ENCODE peak calls at places on chromosomes 7 and 10, in nine cellular contexts. H, R, W, I, L, G, P, X and Q are unnamed samples. For H3K4me1, the result is how much of the 10 kb centered on the place peaks cover.

GRCh38 chr7:100406767-100407166 is 21.7 kb downstream of the ZCWPW1 start:
- DNase-seq in H (no peak), R (no peak), W (no peak), I (no peak), L (no peak), G (no peak), P (no peak), X (peak), Q (no peak)

GRCh38 chr10:109956454-109957091 is 33.3 kb upstream of the XPNPEP1 start:
- DNase-seq in H (no peak), R (no peak), W (no peak), I (no peak), L (no peak), G (no peak), P (no peak), X (peak), Q (peak)

GRCh38 chr7:30739691-30740090 is 12.2 kb upstream of the INMT start:
- DNase-seq in H (no peak), R (no peak), W (no peak), I (no peak), L (no peak), G (no peak), P (no peak), X (no peak), Q (no peak)

GRCh38 chr7:94055963-94056362 is 51.8 kb upstream of the BET1 start:
- DNase-seq in H (no peak), R (no peak), W (no peak), I (no peak), L (no peak), G (no peak), P (no peak), X (peak), Q (no peak)

GRCh38 chr10:123999956-124000615 is 93.3 kb downstream of the CHST15 start:
- DNase-seq in H (no peak), R (peak), W (no peak), I (no peak), L (peak), G (no peak), P (no peak), X (no peak), Q (no peak)

GRCh38 chr7:157668221-157668883 is 331.5 kb downstream of the DNAJB6 start:
- DNase-seq in H (no peak), R (no peak), W (no peak), I (no peak), L (no peak), G (no peak), P (no peak), X (no peak), Q (no peak)

GRCh38 chr7:123682690-123683089 is 27.0 kb downstream of the LMOD2 start:
- DNase-seq in H (no peak), R (no peak), W (no peak), I (no peak), L (no peak), G (peak), P (no peak), X (peak), Q (peak)

GRCh38 chr10:98028168-98028770 is 2.2 kb downstream of the CRTAC1 start:
- DNase-seq in H (peak), R (peak), W (no peak), I (peak), L (no peak), G (no peak), P (peak), X (peak), Q (peak)

GRCh38 chr7:79217468-79217867 is 236.0 kb downstream of the MAGI2 start:
- DNase-seq in H (no peak), R (no peak), W (no peak), I (no peak), L (no peak), G (no peak), P (no peak), X (peak), Q (no peak)

GRCh38 chr7:47216439-47216838 is 365.5 kb downstream of the TNS3 start:
- DNase-seq in H (no peak), R (no peak), W (no peak), I (no peak), L (no peak), G (no peak), P (no peak), X (no peak), Q (no peak)

GRCh38 chr10:113907166-113907565 is 52.7 kb downstream of the NHLRC2 start:
- DNase-seq in H (no peak), R (no peak), W (no peak), I (no peak), L (no peak), G (no peak), P (no peak), X (peak), Q (no peak)

GRCh38 chr10:16105082-16105481 is 244.8 kb upstream of the MINDY3 start:
- DNase-seq in H (no peak), R (no peak), W (no peak), I (no peak), L (no peak), G (no peak), P (no peak), X (no peak), Q (no peak)

GRCh38 chr7:6276911-6277408 is 4.5 kb upstream of the CYTH3 start:
- DNase-seq in H (no peak), R (no peak), W (no peak), I (no peak), L (no peak), G (no peak), P (no peak), X (peak), Q (no peak)

GRCh38 chr10:126191192-126191591 is 197.1 kb downstream of the ADAM12 start:
- DNase-seq in H (no peak), R (no peak), W (no peak), I (no peak), L (no peak), G (no peak), P (no peak), X (no peak), Q (no peak)

GRCh38 chr7:11557627-11558026 is 274.4 kb downstream of the THSD7A start:
- DNase-seq in H (peak), R (no peak), W (no peak), I (no peak), L (no peak), G (no peak), P (no peak), X (peak), Q (no peak)

GRCh38 chr10:69452676-69453415 is 1.6 kb downstream of the TSPAN15 start:
- DNase-seq in H (no peak), R (no peak), W (no peak), I (no peak), L (no peak), G (no peak), P (no peak), X (no peak), Q (no peak)

GRCh38 chr10:69451209-69451783 is at the start of gene TSPAN15:
- DNase-seq in H (peak), R (peak), W (peak), I (peak), L (peak), G (peak), P (peak), X (peak), Q (peak)

GRCh38 chr10:69453759-69454158 is 2.5 kb downstream of the TSPAN15 start:
- DNase-seq in H (no peak), R (no peak), W (no peak), I (no peak), L (no peak), G (no peak), P (no peak), X (no peak), Q (no peak)

GRCh38 chr10:69449841-69450240 is 1.4 kb upstream of the TSPAN15 start:
- DNase-seq in H (peak), R (peak), W (no peak), I (peak), L (peak), G (peak), P (no peak), X (no peak), Q (peak)

GRCh38 chr10:69451784-69452251 is 553 bp downstream of the TSPAN15 start:
- DNase-seq in H (no peak), R (peak), W (no peak), I (no peak), L (no peak), G (peak), P (no peak), X (no peak), Q (no peak)
- H3K4me3 ChIP-seq in H (peak), R (peak), W (peak), I (peak), L (peak), G (peak), P (peak), X (peak), Q (peak)

GRCh38 chr7:155728116-155728515 is 83.7 kb downstream of the RBM33 start:
- DNase-seq in H (no peak), R (peak), W (no peak), I (no peak), L (no peak), G (no peak), P (no peak), X (no peak), Q (no peak)

GRCh38 chr7:155722936-155723335 is 78.5 kb downstream of the RBM33 start:
- DNase-seq in H (no peak), R (no peak), W (no peak), I (no peak), L (no peak), G (no peak), P (no peak), X (no peak), Q (no peak)

GRCh38 chr7:155727616-155728015 is 83.2 kb downstream of the RBM33 start:
- DNase-seq in H (no peak), R (no peak), W (no peak), I (no peak), L (no peak), G (no peak), P (no peak), X (no peak), Q (no peak)

GRCh38 chr7:155722118-155722517 is 77.7 kb downstream of the RBM33 start:
- DNase-seq in H (no peak), R (no peak), W (no peak), I (no peak), L (no peak), G (no peak), P (no peak), X (no peak), Q (no peak)

DNA sequence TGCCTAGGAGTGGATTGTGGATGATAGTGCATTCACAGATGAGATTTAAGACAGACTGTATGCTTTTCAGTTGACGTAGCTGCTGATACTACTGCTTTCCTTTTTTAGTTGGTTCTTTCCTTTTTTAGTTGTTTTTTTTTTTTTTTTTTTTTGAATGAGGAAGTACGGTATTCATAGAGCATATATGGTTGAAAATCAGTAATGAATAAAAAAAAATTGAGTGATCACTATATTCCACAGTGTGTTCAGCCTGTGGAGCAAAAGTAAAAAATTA is 80.5 kb downstream of the RBM33 start:
- DNase-seq in H (no peak), R (no peak), W (no peak), I (no peak), L (no peak), G (no peak), P (no peak), X (no peak), Q (no peak)
- H3K4me1 ChIP-seq in H (under half), R (under half), W (under half), I (under half), L (under half), G (under half), P (under half), X (under half), Q (under half)

GRCh38 chr10:91574236-91574635 is 58.6 kb downstream of the PPP1R3C start:
- DNase-seq in H (no peak), R (no peak), W (no peak), I (no peak), L (no peak), G (no peak), P (no peak), X (no peak), Q (no peak)

GRCh38 chr10:91571671-91572070 is 61.2 kb downstream of the PPP1R3C start:
- DNase-seq in H (no peak), R (no peak), W (no peak), I (no peak), L (no peak), G (no peak), P (no peak), X (peak), Q (no peak)

GRCh38 chr10:91576096-91576545 is 56.8 kb downstream of the PPP1R3C start:
- DNase-seq in H (no peak), R (no peak), W (no peak), I (no peak), L (no peak), G (no peak), P (no peak), X (no peak), Q (no peak)

GRCh38 chr10:91573320-91573719 is 59.6 kb downstream of the PPP1R3C start:
- DNase-seq in H (no peak), R (no peak), W (no peak), I (no peak), L (no peak), G (no peak), P (no peak), X (no peak), Q (no peak)

DNA sequence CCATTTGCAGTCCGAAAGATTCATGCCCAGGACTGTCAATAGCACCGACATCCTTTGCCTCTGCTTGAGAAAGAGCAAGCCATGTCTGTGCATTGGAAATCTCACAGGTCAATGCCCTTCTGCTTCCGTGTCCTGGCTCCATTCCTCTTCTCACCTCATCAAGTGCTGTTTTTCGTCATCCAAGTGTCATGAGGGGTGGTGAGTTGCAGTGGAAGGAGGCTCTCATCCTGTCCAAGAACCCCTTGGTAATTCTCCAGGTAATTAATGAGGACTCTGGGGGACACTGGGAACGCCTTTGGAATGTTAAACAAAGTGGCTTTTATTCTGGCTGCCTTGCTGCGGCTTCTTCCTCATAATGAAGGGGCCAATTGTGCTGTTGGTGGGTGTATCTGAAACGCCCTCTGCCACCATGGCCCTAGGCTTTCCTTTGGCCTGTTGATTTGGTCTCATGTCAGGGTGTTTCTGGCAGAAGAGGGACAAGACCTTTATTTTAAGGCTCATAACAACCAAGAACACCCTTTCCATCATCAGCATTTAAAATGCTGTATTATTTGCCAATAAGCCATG is 57.7 kb downstream of the PPP1R3C start:
- DNase-seq in H (no peak), R (no peak), W (no peak), I (no peak), L (no peak), G (no peak), P (no peak), X (no peak), Q (no peak)
- H3K27ac ChIP-seq in H (no peak), R (no peak), W (peak), I (no peak), L (no peak), G (no peak), P (no peak), X (no peak), Q (no peak)

DNA sequence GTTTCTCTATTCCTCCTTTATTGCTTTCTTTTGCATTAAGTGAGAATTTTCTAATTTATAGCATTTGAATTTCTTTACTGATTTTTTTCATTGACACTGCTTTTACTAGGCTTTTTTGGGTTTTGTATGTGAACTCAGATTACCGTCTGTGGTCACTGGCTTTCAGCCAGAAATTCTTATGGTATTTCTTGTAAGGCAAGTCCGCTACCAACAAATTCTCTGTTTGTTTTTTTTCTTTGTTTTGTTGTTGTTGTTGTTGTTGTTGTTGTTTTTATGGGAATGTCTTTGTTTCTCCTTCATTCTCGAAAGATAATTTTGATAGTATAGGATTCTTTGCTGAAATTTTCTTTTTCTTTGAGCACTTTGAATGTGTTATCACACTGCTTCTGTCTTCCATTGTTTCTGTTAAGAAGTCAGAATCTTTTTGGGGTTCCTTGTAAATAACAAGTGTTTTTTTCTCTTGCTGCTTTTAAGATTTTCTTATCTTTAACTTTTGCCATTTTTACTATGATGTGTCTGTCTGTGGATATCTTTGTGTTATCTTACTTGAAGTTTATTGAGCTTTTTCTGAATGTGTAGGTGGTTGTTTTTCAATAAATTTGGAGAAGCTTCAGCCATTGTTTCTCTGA is 7.2 kb downstream of the NET1 start:
- DNase-seq in H (no peak), R (no peak), W (no peak), I (no peak), L (no peak), G (no peak), P (no peak), X (peak), Q (no peak)
- H3K4me3 ChIP-seq in H (no peak), R (no peak), W (no peak), I (no peak), L (no peak), G (no peak), P (no peak), X (no peak), Q (no peak)

DNA sequence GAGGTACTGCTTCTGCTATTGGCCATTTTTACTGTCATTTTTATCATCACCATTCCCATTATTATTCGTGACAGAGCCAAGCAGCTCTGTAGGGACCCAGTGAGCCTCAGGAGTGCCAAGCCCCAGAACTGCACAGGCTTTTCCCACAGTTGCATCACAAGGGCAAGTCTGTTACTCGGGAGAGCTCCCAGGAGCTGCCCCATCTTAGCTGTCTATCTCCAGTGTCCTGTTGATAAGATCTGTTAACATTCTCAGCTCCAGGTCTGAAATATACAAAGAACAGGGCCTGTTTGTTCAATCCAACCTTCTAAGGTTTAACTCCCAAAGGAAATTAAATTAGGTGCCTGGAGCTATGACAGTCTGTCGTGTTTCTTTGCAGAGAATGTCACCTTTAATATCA is 20.2 kb upstream of the TRIM8 start:
- DNase-seq in H (no peak), R (no peak), W (no peak), I (no peak), L (no peak), G (no peak), P (no peak), X (no peak), Q (no peak)
- H3K4me1 ChIP-seq in H (under half), R (under half), W (half or more), I (under half), L (under half), G (under half), P (under half), X (under half), Q (under half)

GRCh38 chr10:80252296-80252887 is 37.1 kb downstream of the MAT1A start:
- DNase-seq in H (no peak), R (no peak), W (no peak), I (no peak), L (no peak), G (no peak), P (no peak), X (no peak), Q (no peak)

DNA sequence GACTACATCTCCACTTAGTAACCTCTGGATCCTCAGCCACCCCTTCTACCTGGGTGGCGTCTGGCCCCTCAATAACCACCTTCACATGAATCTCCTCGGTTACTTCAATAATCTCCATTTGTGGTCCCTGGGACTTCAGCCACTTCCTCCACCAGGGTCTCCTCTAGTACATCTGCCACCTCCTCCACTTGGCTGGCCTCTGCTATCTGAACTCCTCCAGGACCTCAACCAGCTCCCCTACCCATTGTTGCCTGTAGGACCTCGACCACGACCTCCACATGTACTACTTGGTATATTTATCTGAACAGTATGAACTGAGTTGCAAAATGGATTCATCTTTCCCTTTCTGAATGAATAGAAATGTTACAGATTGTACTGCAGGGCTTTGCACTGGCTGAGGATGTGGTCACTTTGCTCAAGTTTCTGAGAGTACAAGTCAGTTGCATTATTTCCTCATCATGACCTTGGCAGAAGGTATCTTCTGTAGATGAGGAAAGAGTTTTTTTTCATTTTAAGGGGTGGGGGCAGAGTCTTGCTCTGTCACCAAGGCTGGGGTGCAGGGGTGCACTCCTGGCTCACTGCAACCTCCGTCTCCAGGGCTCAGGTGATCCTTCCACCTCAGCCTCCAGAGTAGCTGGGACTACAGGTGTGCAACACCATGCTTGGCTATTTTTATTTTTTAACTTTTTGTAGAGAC is 36.0 kb downstream of the MAT1A start:
- DNase-seq in H (no peak), R (no peak), W (no peak), I (no peak), L (no peak), G (no peak), P (no peak), X (no peak), Q (no peak)
- H3K27ac ChIP-seq in H (no peak), R (no peak), W (no peak), I (no peak), L (no peak), G (no peak), P (no peak), X (no peak), Q (no peak)

GRCh38 chr7:128915841-128916642 is 5.5 kb upstream of the KCP start:
- DNase-seq in H (no peak), R (no peak), W (no peak), I (no peak), L (no peak), G (no peak), P (no peak), X (no peak), Q (no peak)
- H3K4me3 ChIP-seq in H (peak), R (no peak), W (peak), I (no peak), L (no peak), G (no peak), P (no peak), X (no peak), Q (no peak)

GRCh38 chr10:87547734-87548311 is 43.1 kb downstream of the MINPP1 start:
- DNase-seq in H (no peak), R (no peak), W (no peak), I (no peak), L (no peak), G (no peak), P (no peak), X (peak), Q (no peak)

GRCh38 chr10:87546221-87546620 is 41.5 kb downstream of the MINPP1 start:
- DNase-seq in H (no peak), R (peak), W (no peak), I (no peak), L (peak), G (no peak), P (no peak), X (no peak), Q (no peak)

GRCh38 chr10:87544750-87545149 is 40.1 kb downstream of the MINPP1 start:
- DNase-seq in H (no peak), R (no peak), W (no peak), I (no peak), L (no peak), G (no peak), P (no peak), X (peak), Q (no peak)

GRCh38 chr10:87546971-87547413 is 42.3 kb downstream of the MINPP1 start:
- DNase-seq in H (no peak), R (no peak), W (no peak), I (no peak), L (peak), G (no peak), P (no peak), X (peak), Q (no peak)

DNA sequence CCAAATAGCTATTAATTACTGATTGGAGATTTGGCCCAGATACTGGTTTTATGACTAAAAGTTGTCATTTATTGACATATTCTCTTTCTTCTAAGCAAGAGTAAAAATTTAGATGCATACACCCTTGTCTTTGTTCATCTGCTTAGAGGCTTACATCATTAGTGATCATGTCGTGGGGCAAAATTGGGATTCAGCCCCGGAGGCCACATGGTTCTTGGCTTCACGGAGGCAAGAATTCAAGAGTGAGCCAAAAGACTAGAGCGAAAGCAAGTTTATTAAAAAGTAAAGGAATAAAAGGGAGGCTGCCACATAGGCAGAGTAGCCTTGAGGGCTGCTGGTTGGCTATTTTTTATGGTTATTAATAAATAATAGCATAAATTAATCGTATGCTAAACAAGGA is 41.1 kb downstream of the MINPP1 start:
- DNase-seq in H (no peak), R (no peak), W (no peak), I (no peak), L (no peak), G (no peak), P (no peak), X (no peak), Q (no peak)
- H3K4me1 ChIP-seq in H (under half), R (under half), W (under half), I (under half), L (under half), G (under half), P (under half), X (under half), Q (under half)